ENCODE peak calls at places on chromosome 15, in five cellular contexts. One of them, this sample, is unnamed.

GRCh38 chr15:34470091-34470490 is 32.5 kb upstream of the GOLGA8A start:
- DNase-seq in GM12878: no peak
- DNase-seq in HCT116: no peak
- DNase-seq in K562: no peak
- DNase-seq in HepG2: no peak
- DNase-seq in this sample: no peak

GRCh38 chr15:48965972-48966371 is 2.3 kb upstream of the SHC4 start:
- DNase-seq in HCT116: peak; percentile 23
- DNase-seq in K562: peak; percentile 29
- DNase-seq in GM12878: peak; percentile 33
- DNase-seq in HepG2: no peak
- DNase-seq in this sample: no peak

GRCh38 chr15:80031841-80032240 is 27.6 kb upstream of the ZFAND6 start:
- DNase-seq in HepG2: no peak
- DNase-seq in GM12878: no peak
- DNase-seq in HCT116: no peak
- DNase-seq in K562: no peak
- DNase-seq in this sample: no peak

GRCh38 chr15:75884041-75884440 is 19.6 kb upstream of the FBXO22 start:
- DNase-seq in HepG2: no peak
- DNase-seq in HCT116: no peak
- DNase-seq in GM12878: no peak
- DNase-seq in K562: no peak
- DNase-seq in this sample: no peak

GRCh38 chr15:27458370-27459084 is 487.5 kb downstream of the GABRG3 start:
- DNase-seq in HCT116: no peak
- DNase-seq in GM12878: no peak
- DNase-seq in K562: no peak
- DNase-seq in HepG2: no peak
- DNase-seq in this sample: no peak

GRCh38 chr15:55695432-55695831 is 47.5 kb downstream of the PRTG start:
- DNase-seq in HCT116: no peak
- DNase-seq in GM12878: no peak
- DNase-seq in HepG2: no peak
- DNase-seq in K562: no peak
- DNase-seq in this sample: no peak

GRCh38 chr15:33150516-33150915 is 44.0 kb downstream of the FMN1 start:
- DNase-seq in HCT116: no peak
- DNase-seq in GM12878: no peak
- DNase-seq in K562: no peak
- DNase-seq in HepG2: no peak
- DNase-seq in this sample: no peak

GRCh38 chr15:72785452-72786243 is 2.1 kb upstream of the ADPGK start:
- DNase-seq in HepG2: no peak
- DNase-seq in HCT116: no peak
- DNase-seq in K562: no peak
- DNase-seq in GM12878: no peak
- DNase-seq in this sample: no peak

GRCh38 chr15:22888120-22888859 is 49.8 kb downstream of the NIPA2 start:
- DNase-seq in GM12878: no peak
- DNase-seq in K562: peak; percentile 44
- DNase-seq in HepG2: no peak
- DNase-seq in HCT116: no peak
- DNase-seq in this sample: no peak

GRCh38 chr15:93179072-93179471 is 90.1 kb upstream of the RGMA start:
- DNase-seq in HCT116: no peak
- DNase-seq in GM12878: peak; percentile 8
- DNase-seq in K562: no peak
- DNase-seq in HepG2: no peak
- DNase-seq in this sample: no peak

GRCh38 chr15:85676332-85676731 is 118.4 kb downstream of the KLHL25 start:
- DNase-seq in HCT116: no peak
- DNase-seq in K562: no peak
- DNase-seq in HepG2: no peak
- DNase-seq in GM12878: no peak
- DNase-seq in this sample: no peak

GRCh38 chr15:81071130-81071529 is 62.9 kb upstream of the CFAP161 start:
- DNase-seq in K562: no peak
- DNase-seq in HepG2: no peak
- DNase-seq in GM12878: no peak
- DNase-seq in HCT116: no peak
- DNase-seq in this sample: peak; percentile 10

GRCh38 chr15:67050522-67051087 is 14.8 kb upstream of the SMAD3 start:
- DNase-seq in HCT116: no peak
- DNase-seq in GM12878: no peak
- DNase-seq in K562: no peak
- DNase-seq in HepG2: no peak
- DNase-seq in this sample: no peak

GRCh38 chr15:29935296-29936020 is 113.2 kb upstream of the TJP1 start:
- DNase-seq in HCT116: no peak
- DNase-seq in K562: no peak
- DNase-seq in GM12878: no peak
- DNase-seq in HepG2: no peak
- DNase-seq in this sample: no peak

GRCh38 chr15:71951134-71951533 is 140.8 kb downstream of the NR2E3 start:
- DNase-seq in HCT116: no peak
- DNase-seq in K562: no peak
- DNase-seq in GM12878: no peak
- DNase-seq in HepG2: no peak
- DNase-seq in this sample: no peak

GRCh38 chr15:60448668-60449360 is 30.1 kb downstream of the ICE2 start:
- DNase-seq in HepG2: no peak
- DNase-seq in HCT116: no peak
- DNase-seq in GM12878: no peak
- DNase-seq in K562: no peak
- DNase-seq in this sample: no peak

GRCh38 chr15:28901587-28901980 is 15.8 kb downstream of the APBA2 start:
- DNase-seq in HepG2: no peak
- DNase-seq in GM12878: no peak
- DNase-seq in HCT116: no peak
- DNase-seq in K562: no peak
- DNase-seq in this sample: no peak

GRCh38 chr15:50247819-50248650 is 17.5 kb downstream of the HDC start:
- DNase-seq in K562: no peak
- DNase-seq in HepG2: no peak
- DNase-seq in HCT116: no peak
- DNase-seq in GM12878: no peak
- DNase-seq in this sample: no peak

GRCh38 chr15:90334304-90334731 is 17.8 kb upstream of the ZNF774 start:
- DNase-seq in HepG2: peak; percentile 19
- DNase-seq in GM12878: no peak
- DNase-seq in K562: no peak
- DNase-seq in HCT116: no peak
- DNase-seq in this sample: no peak

GRCh38 chr15:56805466-56806146 is 72.3 kb upstream of the ZNF280D start:
- DNase-seq in HCT116: peak; percentile 65
- DNase-seq in HepG2: no peak
- DNase-seq in GM12878: no peak
- DNase-seq in K562: no peak
- DNase-seq in this sample: no peak

GRCh38 chr15:52103217-52104207 is 9.1 kb downstream of the BCL2L10 start:
- DNase-seq in HCT116: peak; percentile 27
- DNase-seq in K562: no peak
- DNase-seq in HepG2: peak; percentile 46
- DNase-seq in GM12878: peak; percentile 94
- DNase-seq in this sample: no peak

GRCh38 chr15:92159481-92159880 is 234.2 kb upstream of the ST8SIA2 start:
- DNase-seq in HepG2: no peak
- DNase-seq in K562: no peak
- DNase-seq in HCT116: no peak
- DNase-seq in GM12878: no peak
- DNase-seq in this sample: no peak

GRCh38 chr15:100853676-100854440 is 25.8 kb upstream of the ALDH1A3 start:
- DNase-seq in HepG2: no peak
- DNase-seq in HCT116: no peak
- DNase-seq in GM12878: no peak
- DNase-seq in K562: no peak
- DNase-seq in this sample: no peak

GRCh38 chr15:49094923-49095322 is 48.7 kb upstream of the SECISBP2L start:
- DNase-seq in GM12878: no peak
- DNase-seq in HepG2: no peak
- DNase-seq in K562: no peak
- DNase-seq in HCT116: no peak
- DNase-seq in this sample: no peak

GRCh38 chr15:60660290-60661051 is 181.5 kb upstream of the ICE2 start:
- DNase-seq in HepG2: no peak
- DNase-seq in GM12878: no peak
- DNase-seq in K562: no peak
- DNase-seq in HCT116: no peak
- DNase-seq in this sample: no peak

GRCh38 chr15:48559270-48559669 is 86.2 kb downstream of the FBN1 start:
- DNase-seq in GM12878: no peak
- DNase-seq in HCT116: no peak
- DNase-seq in K562: no peak
- DNase-seq in HepG2: no peak
- DNase-seq in this sample: no peak

GRCh38 chr15:65926899-65927298 is 57.6 kb downstream of the RAB11A start:
- DNase-seq in HepG2: no peak
- DNase-seq in GM12878: no peak
- DNase-seq in HCT116: no peak
- DNase-seq in K562: no peak
- DNase-seq in this sample: no peak

GRCh38 chr15:92091155-92091734 is 237.7 kb downstream of the SLCO3A1 start:
- DNase-seq in HepG2: peak; percentile 28
- DNase-seq in GM12878: no peak
- DNase-seq in HCT116: peak; percentile 15
- DNase-seq in K562: peak; percentile 46
- DNase-seq in this sample: peak; percentile 94

GRCh38 chr15:51935466-51936118 is 36.0 kb downstream of the LEO1 start:
- DNase-seq in GM12878: peak; percentile 60
- DNase-seq in HCT116: no peak
- DNase-seq in K562: no peak
- DNase-seq in HepG2: no peak
- DNase-seq in this sample: no peak

GRCh38 chr15:97319316-97319715 is 641.2 kb upstream of the ARRDC4 start:
- DNase-seq in HCT116: no peak
- DNase-seq in GM12878: no peak
- DNase-seq in HepG2: no peak
- DNase-seq in K562: no peak
- DNase-seq in this sample: no peak

GRCh38 chr15:44243146-44243545 is 45.4 kb upstream of the GOLM2 start:
- DNase-seq in HepG2: no peak
- DNase-seq in K562: no peak
- DNase-seq in HCT116: no peak
- DNase-seq in GM12878: no peak
- DNase-seq in this sample: no peak

GRCh38 chr15:90519688-90520087 is 10.0 kb upstream of the CRTC3 start:
- DNase-seq in K562: no peak
- DNase-seq in HCT116: no peak
- DNase-seq in GM12878: no peak
- DNase-seq in HepG2: no peak
- DNase-seq in this sample: no peak

GRCh38 chr15:51861557-51862350 is 32.3 kb downstream of the TMOD3 start:
- DNase-seq in HepG2: no peak
- DNase-seq in K562: no peak
- DNase-seq in GM12878: no peak
- DNase-seq in HCT116: no peak
- DNase-seq in this sample: no peak

GRCh38 chr15:84600331-84600686 is 500 bp upstream of the ZSCAN2 start:
- DNase-seq in GM12878: no peak
- DNase-seq in HCT116: peak; percentile 74
- DNase-seq in HepG2: peak; percentile 75
- DNase-seq in K562: peak; percentile 82
- DNase-seq in this sample: peak; percentile 82
- TF ChIP-seq SRF in GM12878: no peak
- TF ChIP-seq SRF in HCT116: no peak
- TF ChIP-seq SRF in HepG2: no peak
- TF ChIP-seq SRF in K562: no peak
- TF ChIP-seq SRF in this sample: no peak

DNA sequence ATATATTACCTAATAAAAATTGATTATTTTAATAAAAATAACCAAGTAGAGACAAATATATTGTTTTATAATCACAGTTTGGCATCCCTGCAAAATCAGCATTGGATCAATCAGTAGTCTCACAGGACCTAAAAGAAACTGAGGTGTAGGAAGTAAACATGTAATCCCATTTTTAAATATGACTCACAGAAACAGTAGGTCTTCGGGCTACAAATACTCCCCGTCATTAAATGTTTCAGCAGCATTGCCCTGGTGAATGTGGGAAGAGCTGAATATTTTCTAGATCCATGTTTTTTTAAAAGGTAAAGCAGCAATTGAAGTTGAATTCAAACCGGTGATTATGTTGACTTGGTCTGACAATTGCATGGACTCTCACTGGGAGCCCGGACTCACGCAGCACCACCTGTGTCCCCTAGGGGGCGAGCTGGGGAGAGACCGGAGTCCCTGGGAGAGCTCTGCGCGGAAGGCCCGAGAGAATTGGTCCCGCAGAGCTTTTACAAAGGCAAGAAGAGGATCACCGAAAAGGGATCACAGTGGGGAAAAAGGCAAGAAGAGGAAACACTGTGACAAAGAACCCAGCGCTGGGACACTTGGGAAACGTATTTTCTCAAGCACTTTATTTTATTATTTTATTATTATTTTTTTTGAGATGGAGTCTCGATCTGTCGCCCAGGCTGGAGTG is 17.2 kb upstream of the USP3 start:
- DNase-seq in K562: peak; percentile 89
- DNase-seq in HepG2: peak; percentile 66
- DNase-seq in HCT116: peak; percentile 67
- DNase-seq in GM12878: no peak
- DNase-seq in this sample: peak; percentile 99
- TF ChIP-seq SRF in K562: no peak
- TF ChIP-seq SRF in HepG2: no peak
- TF ChIP-seq SRF in HCT116: no peak
- TF ChIP-seq SRF in GM12878: no peak
- TF ChIP-seq SRF in this sample: no peak

DNA sequence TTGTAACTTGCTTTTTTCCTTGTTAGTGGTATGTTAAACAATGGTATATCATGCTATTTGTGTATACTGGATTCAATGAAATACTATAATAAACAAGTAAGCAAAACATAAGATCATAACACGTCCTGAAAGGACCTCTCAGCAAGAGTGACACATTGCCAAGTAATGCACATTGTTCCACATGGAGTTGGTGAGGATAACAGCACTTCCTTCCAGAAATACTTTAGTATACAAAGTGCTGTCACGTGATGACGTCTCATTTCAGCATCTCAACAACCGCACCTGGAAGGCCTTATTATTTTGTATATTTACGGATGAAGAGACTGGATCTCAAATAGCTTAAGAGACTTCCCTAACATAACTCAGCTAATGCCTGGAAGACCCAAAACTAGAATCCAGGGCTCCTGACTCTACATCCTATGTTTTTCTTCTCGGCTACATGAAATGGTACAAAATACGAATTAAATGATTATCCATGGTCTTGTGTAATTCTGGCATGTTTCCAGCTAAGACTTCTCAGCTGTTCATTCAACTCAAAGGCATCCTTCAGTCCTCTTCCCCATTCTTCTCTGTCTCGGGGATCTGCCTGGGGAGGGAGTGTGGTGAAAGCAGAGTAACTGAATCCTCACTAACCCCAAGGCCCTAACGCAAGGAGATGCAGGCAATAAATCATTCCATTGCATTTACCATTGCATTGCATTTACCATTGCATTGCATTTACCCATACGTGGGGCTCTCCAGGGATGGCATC is 79.1 kb downstream of the LIPC start:
- DNase-seq in GM12878: no peak
- DNase-seq in HCT116: no peak
- DNase-seq in HepG2: no peak
- DNase-seq in K562: no peak
- DNase-seq in this sample: no peak
- TF ChIP-seq SRF in GM12878: no peak
- TF ChIP-seq SRF in HCT116: no peak
- TF ChIP-seq SRF in HepG2: no peak
- TF ChIP-seq SRF in K562: no peak
- TF ChIP-seq SRF in this sample: no peak

GRCh38 chr15:78673476-78673875 is 32.5 kb upstream of the CHRNB4 start:
- DNase-seq in K562: no peak
- DNase-seq in HepG2: no peak
- DNase-seq in GM12878: no peak
- DNase-seq in HCT116: no peak
- DNase-seq in this sample: no peak
- TF ChIP-seq SRF in K562: no peak
- TF ChIP-seq SRF in HepG2: no peak
- TF ChIP-seq SRF in GM12878: no peak
- TF ChIP-seq SRF in HCT116: no peak
- TF ChIP-seq SRF in this sample: no peak